ENCODE peak calls at places on chromosomes 13 and 19, in ten cellular contexts. One of them, this sample, is unnamed.

GRCh38 chr19:4320419-4320818 is 16.0 kb downstream of the FSD1 start:
- DNase-seq in A549: no peak
- DNase-seq in heart right ventricle: no peak
- DNase-seq in fibroblast of the aortic adventitia: no peak
- DNase-seq in endothelial cell of umbilical vein: no peak
- DNase-seq in HFF-Myc: no peak
- DNase-seq in gastrocnemius medialis: no peak
- DNase-seq in breast epithelium: no peak
- DNase-seq in H9: no peak
- DNase-seq in adrenal gland: no peak
- DNase-seq in this sample: no peak

GRCh38 chr19:44626067-44626624 is 12.8 kb downstream of the IGSF23 start:
- DNase-seq in endothelial cell of umbilical vein: peak
- DNase-seq in H9: no peak
- DNase-seq in breast epithelium: peak
- DNase-seq in heart right ventricle: no peak
- DNase-seq in A549: peak
- DNase-seq in adrenal gland: peak
- DNase-seq in HFF-Myc: peak
- DNase-seq in gastrocnemius medialis: no peak
- DNase-seq in fibroblast of the aortic adventitia: peak
- DNase-seq in this sample: peak

GRCh38 chr13:38519229-38519910 is 167.5 kb upstream of the FREM2 start:
- DNase-seq in fibroblast of the aortic adventitia: no peak
- DNase-seq in gastrocnemius medialis: no peak
- DNase-seq in heart right ventricle: no peak
- DNase-seq in H9: peak
- DNase-seq in A549: no peak
- DNase-seq in HFF-Myc: no peak
- DNase-seq in endothelial cell of umbilical vein: no peak
- DNase-seq in adrenal gland: no peak
- DNase-seq in breast epithelium: no peak
- DNase-seq in this sample: no peak

GRCh38 chr13:19713186-19713965 is 69.4 kb downstream of the PSPC1 start:
- DNase-seq in heart right ventricle: no peak
- DNase-seq in A549: no peak
- DNase-seq in fibroblast of the aortic adventitia: peak
- DNase-seq in breast epithelium: no peak
- DNase-seq in H9: no peak
- DNase-seq in gastrocnemius medialis: no peak
- DNase-seq in endothelial cell of umbilical vein: peak
- DNase-seq in adrenal gland: no peak
- DNase-seq in HFF-Myc: peak
- DNase-seq in this sample: peak

GRCh38 chr19:44111910-44112463 is 1.2 kb upstream of the ZNF225 start:
- DNase-seq in heart right ventricle: no peak
- DNase-seq in HFF-Myc: peak
- DNase-seq in H9: peak
- DNase-seq in fibroblast of the aortic adventitia: peak
- DNase-seq in adrenal gland: no peak
- DNase-seq in breast epithelium: no peak
- DNase-seq in endothelial cell of umbilical vein: peak
- DNase-seq in A549: no peak
- DNase-seq in gastrocnemius medialis: no peak
- DNase-seq in this sample: no peak

GRCh38 chr19:39181500-39182173 is 15.1 kb upstream of the NCCRP1 start:
- DNase-seq in endothelial cell of umbilical vein: no peak
- DNase-seq in fibroblast of the aortic adventitia: no peak
- DNase-seq in HFF-Myc: no peak
- DNase-seq in breast epithelium: no peak
- DNase-seq in A549: no peak
- DNase-seq in H9: no peak
- DNase-seq in gastrocnemius medialis: no peak
- DNase-seq in adrenal gland: no peak
- DNase-seq in heart right ventricle: no peak
- DNase-seq in this sample: no peak

GRCh38 chr19:51122112-51122981 is 2.4 kb upstream of the SIGLEC9 start:
- DNase-seq in heart right ventricle: no peak
- DNase-seq in adrenal gland: no peak
- DNase-seq in A549: no peak
- DNase-seq in fibroblast of the aortic adventitia: no peak
- DNase-seq in breast epithelium: no peak
- DNase-seq in endothelial cell of umbilical vein: no peak
- DNase-seq in HFF-Myc: no peak
- DNase-seq in H9: no peak
- DNase-seq in gastrocnemius medialis: no peak
- DNase-seq in this sample: no peak

GRCh38 chr19:4278460-4278901 is 585 bp upstream of the SHD start:
- DNase-seq in fibroblast of the aortic adventitia: no peak
- DNase-seq in H9: no peak
- DNase-seq in endothelial cell of umbilical vein: no peak
- DNase-seq in heart right ventricle: no peak
- DNase-seq in HFF-Myc: no peak
- DNase-seq in A549: no peak
- DNase-seq in breast epithelium: no peak
- DNase-seq in adrenal gland: no peak
- DNase-seq in gastrocnemius medialis: no peak
- DNase-seq in this sample: no peak

DNA sequence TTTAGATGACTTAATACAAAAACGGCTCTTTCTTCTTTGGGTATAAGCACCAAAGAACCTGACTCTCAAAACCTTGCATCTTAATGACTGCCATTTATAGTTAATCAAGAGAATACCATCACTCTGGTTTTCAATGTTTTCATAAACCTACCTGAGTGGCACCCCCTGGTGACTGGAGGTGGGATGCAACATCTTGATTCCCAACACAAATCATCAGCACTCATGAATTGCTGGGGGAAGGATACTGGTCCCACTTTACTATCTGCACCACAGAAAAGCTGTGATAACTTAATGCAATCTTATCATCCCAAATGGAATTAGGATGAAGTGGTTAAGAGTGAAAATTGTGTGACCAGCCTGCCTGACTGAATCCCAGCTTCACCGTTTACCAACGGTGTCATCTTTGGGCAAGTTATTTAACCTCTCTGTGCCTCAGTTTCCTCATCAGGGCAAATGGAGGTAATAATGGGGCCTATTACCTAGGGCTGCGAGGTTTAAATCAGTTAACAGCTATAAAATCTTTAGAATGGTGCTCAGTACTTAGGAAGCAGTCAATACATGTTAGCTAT is 366.4 kb downstream of the KLF12 start:
- DNase-seq in gastrocnemius medialis: no peak
- DNase-seq in breast epithelium: no peak
- DNase-seq in HFF-Myc: no peak
- DNase-seq in H9: no peak
- DNase-seq in heart right ventricle: no peak
- DNase-seq in adrenal gland: no peak
- DNase-seq in endothelial cell of umbilical vein: no peak
- DNase-seq in fibroblast of the aortic adventitia: no peak
- DNase-seq in A549: peak
- DNase-seq in this sample: peak
- TF ChIP-seq CTCF in gastrocnemius medialis: peak
- TF ChIP-seq CTCF in breast epithelium: no peak
- TF ChIP-seq CTCF in HFF-Myc: peak
- TF ChIP-seq CTCF in H9: peak
- TF ChIP-seq CTCF in heart right ventricle: peak
- TF ChIP-seq CTCF in adrenal gland: no peak
- TF ChIP-seq CTCF in endothelial cell of umbilical vein: peak
- TF ChIP-seq CTCF in fibroblast of the aortic adventitia: peak
- TF ChIP-seq CTCF in A549: no peak
- TF ChIP-seq CTCF in this sample: no peak

DNA sequence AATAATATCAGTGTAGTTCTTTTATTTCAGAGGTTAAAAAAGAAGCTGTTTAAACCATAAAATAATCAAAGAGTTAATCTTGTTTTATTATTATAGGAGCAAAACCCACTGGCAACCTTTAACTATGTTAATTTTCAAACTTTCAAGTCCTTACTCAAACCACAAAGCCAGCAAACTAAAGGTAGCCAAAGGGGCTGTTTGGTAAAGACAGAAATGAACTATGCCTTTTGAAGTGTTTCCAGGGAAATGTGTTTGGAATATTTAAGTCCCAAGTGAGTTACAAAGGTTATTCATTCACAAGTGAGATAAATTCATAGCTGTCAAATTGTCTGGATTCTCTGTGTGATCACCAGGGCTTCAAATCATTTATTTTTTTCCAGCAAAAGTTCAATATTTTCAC is 264.7 kb downstream of the MZT1 start:
- DNase-seq in gastrocnemius medialis: no peak
- DNase-seq in breast epithelium: no peak
- DNase-seq in heart right ventricle: no peak
- DNase-seq in endothelial cell of umbilical vein: no peak
- DNase-seq in HFF-Myc: no peak
- DNase-seq in fibroblast of the aortic adventitia: no peak
- DNase-seq in H9: no peak
- DNase-seq in adrenal gland: no peak
- DNase-seq in A549: no peak
- DNase-seq in this sample: no peak
- TF ChIP-seq CTCF in gastrocnemius medialis: no peak
- TF ChIP-seq CTCF in breast epithelium: no peak
- TF ChIP-seq CTCF in heart right ventricle: no peak
- TF ChIP-seq CTCF in endothelial cell of umbilical vein: no peak
- TF ChIP-seq CTCF in HFF-Myc: no peak
- TF ChIP-seq CTCF in fibroblast of the aortic adventitia: no peak
- TF ChIP-seq CTCF in H9: no peak
- TF ChIP-seq CTCF in adrenal gland: no peak
- TF ChIP-seq CTCF in A549: no peak
- TF ChIP-seq CTCF in this sample: no peak

GRCh38 chr13:112875627-112876026 is 93.4 kb upstream of the MCF2L start:
- DNase-seq in fibroblast of the aortic adventitia: no peak
- DNase-seq in A549: no peak
- DNase-seq in H9: no peak
- DNase-seq in breast epithelium: no peak
- DNase-seq in gastrocnemius medialis: no peak
- DNase-seq in HFF-Myc: no peak
- DNase-seq in adrenal gland: no peak
- DNase-seq in heart right ventricle: no peak
- DNase-seq in endothelial cell of umbilical vein: no peak
- DNase-seq in this sample: no peak

GRCh38 chr13:112877496-112877895 is 91.5 kb upstream of the MCF2L start:
- DNase-seq in endothelial cell of umbilical vein: no peak
- DNase-seq in fibroblast of the aortic adventitia: no peak
- DNase-seq in heart right ventricle: no peak
- DNase-seq in adrenal gland: no peak
- DNase-seq in gastrocnemius medialis: no peak
- DNase-seq in A549: no peak
- DNase-seq in H9: no peak
- DNase-seq in HFF-Myc: no peak
- DNase-seq in breast epithelium: no peak
- DNase-seq in this sample: no peak

GRCh38 chr13:112876305-112877000 is 92.6 kb upstream of the MCF2L start:
- DNase-seq in breast epithelium: no peak
- DNase-seq in heart right ventricle: no peak
- DNase-seq in gastrocnemius medialis: no peak
- DNase-seq in fibroblast of the aortic adventitia: no peak
- DNase-seq in endothelial cell of umbilical vein: no peak
- DNase-seq in A549: no peak
- DNase-seq in H9: no peak
- DNase-seq in HFF-Myc: no peak
- DNase-seq in adrenal gland: no peak
- DNase-seq in this sample: no peak

GRCh38 chr13:112877976-112878955 is 90.7 kb upstream of the MCF2L start:
- DNase-seq in fibroblast of the aortic adventitia: no peak
- DNase-seq in endothelial cell of umbilical vein: no peak
- DNase-seq in heart right ventricle: no peak
- DNase-seq in H9: no peak
- DNase-seq in A549: no peak
- DNase-seq in HFF-Myc: no peak
- DNase-seq in gastrocnemius medialis: no peak
- DNase-seq in breast epithelium: no peak
- DNase-seq in adrenal gland: no peak
- DNase-seq in this sample: no peak

GRCh38 chr13:112877066-112877465 is 91.9 kb upstream of the MCF2L start:
- DNase-seq in HFF-Myc: no peak
- DNase-seq in H9: no peak
- DNase-seq in gastrocnemius medialis: no peak
- DNase-seq in fibroblast of the aortic adventitia: no peak
- DNase-seq in breast epithelium: no peak
- DNase-seq in A549: no peak
- DNase-seq in endothelial cell of umbilical vein: no peak
- DNase-seq in heart right ventricle: no peak
- DNase-seq in adrenal gland: no peak
- DNase-seq in this sample: no peak
- TF ChIP-seq CTCF in HFF-Myc: no peak
- TF ChIP-seq CTCF in H9: no peak
- TF ChIP-seq CTCF in gastrocnemius medialis: no peak
- TF ChIP-seq CTCF in fibroblast of the aortic adventitia: no peak
- TF ChIP-seq CTCF in breast epithelium: no peak
- TF ChIP-seq CTCF in A549: no peak
- TF ChIP-seq CTCF in endothelial cell of umbilical vein: no peak
- TF ChIP-seq CTCF in heart right ventricle: no peak
- TF ChIP-seq CTCF in adrenal gland: no peak
- TF ChIP-seq CTCF in this sample: no peak

GRCh38 chr13:62162860-62163259 is 747.2 kb upstream of the PCDH20 start:
- DNase-seq in fibroblast of the aortic adventitia: no peak
- DNase-seq in breast epithelium: no peak
- DNase-seq in endothelial cell of umbilical vein: no peak
- DNase-seq in H9: no peak
- DNase-seq in adrenal gland: no peak
- DNase-seq in gastrocnemius medialis: no peak
- DNase-seq in heart right ventricle: no peak
- DNase-seq in HFF-Myc: no peak
- DNase-seq in A549: no peak
- DNase-seq in this sample: no peak

GRCh38 chr13:62171697-62172096 is 756.0 kb upstream of the PCDH20 start:
- DNase-seq in gastrocnemius medialis: no peak
- DNase-seq in HFF-Myc: no peak
- DNase-seq in fibroblast of the aortic adventitia: no peak
- DNase-seq in adrenal gland: no peak
- DNase-seq in breast epithelium: no peak
- DNase-seq in heart right ventricle: no peak
- DNase-seq in H9: no peak
- DNase-seq in A549: no peak
- DNase-seq in endothelial cell of umbilical vein: no peak
- DNase-seq in this sample: no peak

GRCh38 chr13:62168891-62169290 is 753.2 kb upstream of the PCDH20 start:
- DNase-seq in endothelial cell of umbilical vein: no peak
- DNase-seq in breast epithelium: no peak
- DNase-seq in adrenal gland: no peak
- DNase-seq in gastrocnemius medialis: no peak
- DNase-seq in heart right ventricle: no peak
- DNase-seq in A549: no peak
- DNase-seq in HFF-Myc: no peak
- DNase-seq in fibroblast of the aortic adventitia: no peak
- DNase-seq in H9: no peak
- DNase-seq in this sample: no peak

DNA sequence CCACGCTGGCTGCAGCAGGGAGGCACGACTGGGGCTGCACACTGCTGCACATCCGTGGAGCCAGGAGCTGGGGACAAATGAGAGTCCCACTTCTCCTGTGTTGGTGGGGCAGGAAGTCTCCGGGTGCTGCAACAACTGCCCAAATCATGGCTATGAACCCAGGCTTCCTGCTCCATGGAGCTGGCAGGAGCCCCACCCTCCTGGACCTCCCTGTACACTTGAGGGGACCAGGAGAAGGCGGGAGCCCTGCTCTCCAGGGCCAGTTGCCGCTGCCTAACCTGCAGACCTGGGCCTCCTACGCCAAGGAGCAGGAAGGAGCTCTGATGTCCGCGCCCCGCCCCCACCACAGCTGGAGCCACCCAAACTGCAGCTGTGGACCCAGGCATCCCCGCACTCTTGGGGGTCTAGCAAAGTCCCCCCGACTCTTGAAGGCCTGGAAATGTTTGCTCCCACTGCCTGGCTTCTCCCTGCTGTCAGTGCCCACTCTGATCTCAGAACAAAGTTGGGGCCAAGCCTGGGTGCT is 752.1 kb upstream of the PCDH20 start:
- DNase-seq in breast epithelium: no peak
- DNase-seq in A549: no peak
- DNase-seq in H9: no peak
- DNase-seq in heart right ventricle: no peak
- DNase-seq in fibroblast of the aortic adventitia: no peak
- DNase-seq in adrenal gland: no peak
- DNase-seq in HFF-Myc: no peak
- DNase-seq in endothelial cell of umbilical vein: no peak
- DNase-seq in gastrocnemius medialis: no peak
- DNase-seq in this sample: no peak
- TF ChIP-seq CTCF in breast epithelium: no peak
- TF ChIP-seq CTCF in A549: no peak
- TF ChIP-seq CTCF in H9: no peak
- TF ChIP-seq CTCF in heart right ventricle: no peak
- TF ChIP-seq CTCF in fibroblast of the aortic adventitia: no peak
- TF ChIP-seq CTCF in adrenal gland: no peak
- TF ChIP-seq CTCF in HFF-Myc: no peak
- TF ChIP-seq CTCF in endothelial cell of umbilical vein: no peak
- TF ChIP-seq CTCF in gastrocnemius medialis: no peak
- TF ChIP-seq CTCF in this sample: no peak